ENCODE peak calls at places on chromosomes 11 and 22, in seven cellular contexts. T, P, A, G, D, O and C are unnamed samples.

GRCh38 chr22:29275819-29276565 is 7.9 kb downstream of the EWSR1 start:
- DNase-seq in T (no peak), P (no peak), A (no peak), G (no peak), D (no peak), O (no peak), C (no peak)

GRCh38 chr11:65209711-65210360 is 28.1 kb downstream of the CAPN1 start:
- DNase-seq in T (no peak), P (no peak), A (no peak), G (no peak), D (no peak), O (no peak), C (no peak)

GRCh38 chr11:103016031-103016430 is 60.5 kb upstream of the MMP13 start:
- DNase-seq in T (no peak), P (no peak), A (no peak), G (no peak), D (no peak), O (no peak), C (no peak)

GRCh38 chr11:65424200-65425104 is 1.9 kb downstream of the NEAT1 start:
- DNase-seq in T (peak; percentile 55), P (no peak), A (peak; percentile 57), G (peak; percentile 79), D (peak; percentile 54), O (no peak), C (peak; percentile 50)

GRCh38 chr11:83493918-83494317 is 207.8 kb upstream of the CCDC90B start:
- DNase-seq in T (no peak), P (no peak), A (no peak), G (no peak), D (no peak), O (no peak), C (no peak)

GRCh38 chr11:3021125-3021524 is 29.0 kb upstream of the NAP1L4 start:
- DNase-seq in T (no peak), P (peak; percentile 60), A (no peak), G (no peak), D (no peak), O (no peak), C (no peak)

GRCh38 chr11:17021550-17021949 is 7.3 kb upstream of the PLEKHA7 start:
- DNase-seq in T (no peak), P (no peak), A (no peak), G (no peak), D (no peak), O (no peak), C (no peak)

GRCh38 chr11:18706330-18707243 is 8.0 kb downstream of the TMEM86A start:
- DNase-seq in T (peak; percentile 68), P (no peak), A (peak; percentile 79), G (no peak), D (peak; percentile 86), O (no peak), C (peak; percentile 57)

GRCh38 chr22:37203354-37204044 is 8.8 kb downstream of the SSTR3 start:
- DNase-seq in T (no peak), P (no peak), A (no peak), G (peak; percentile 49), D (no peak), O (no peak), C (no peak)

GRCh38 chr11:75273989-75274391 is 33.4 kb downstream of the TPBGL start:
- DNase-seq in T (no peak), P (no peak), A (no peak), G (peak; percentile 50), D (no peak), O (no peak), C (no peak)

GRCh38 chr11:125168875-125169537 is 4.5 kb downstream of the PKNOX2 start:
- DNase-seq in T (no peak), P (no peak), A (no peak), G (no peak), D (no peak), O (no peak), C (no peak)

GRCh38 chr11:134585666-134586285 is 173.7 kb upstream of the B3GAT1 start:
- DNase-seq in T (no peak), P (no peak), A (no peak), G (peak; percentile 55), D (no peak), O (no peak), C (no peak)

DNA sequence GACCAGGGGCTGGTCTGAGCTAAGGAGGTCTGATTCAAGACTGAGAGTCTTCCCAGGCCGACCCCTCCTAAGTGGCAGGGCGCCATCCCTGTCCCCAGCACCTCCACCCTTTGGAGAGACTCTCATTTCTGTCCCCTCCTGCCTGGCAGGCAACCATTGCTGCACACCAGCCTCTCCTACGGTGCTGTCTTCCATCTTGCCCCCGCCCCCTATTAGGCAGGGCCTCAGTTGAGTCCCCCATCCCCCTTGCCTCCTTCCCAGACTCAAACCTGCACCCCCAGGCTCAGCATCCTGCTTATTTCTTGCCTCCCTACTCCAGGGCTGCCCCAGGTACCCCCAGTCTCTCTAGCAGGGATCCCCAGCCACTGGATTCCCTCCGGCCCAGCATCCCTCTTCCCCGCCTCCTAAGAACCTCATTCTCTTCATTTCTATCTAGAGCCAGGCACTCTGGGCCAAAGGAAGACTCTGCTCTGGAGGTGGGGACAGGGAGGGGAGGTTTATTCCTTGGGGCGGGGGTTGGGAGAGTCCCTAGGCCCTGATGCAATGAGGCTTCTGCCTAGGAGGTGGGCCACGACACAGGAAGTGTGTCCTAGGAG is 1.7 kb upstream of the RCOR2 start:
- DNase-seq in T (no peak), P (no peak), A (no peak), G (no peak), D (peak; percentile 27), O (no peak), C (no peak)
- H3K4me3 ChIP-seq in T (peak overlapping the region; percentile 35), P (no peak overlapping the region), A (peak overlapping the region; percentile 64), G (peak overlapping the region; percentile 23), D (peak overlapping the region; percentile 57), O (no peak overlapping the region), C (peak overlapping the region; percentile 67)

DNA sequence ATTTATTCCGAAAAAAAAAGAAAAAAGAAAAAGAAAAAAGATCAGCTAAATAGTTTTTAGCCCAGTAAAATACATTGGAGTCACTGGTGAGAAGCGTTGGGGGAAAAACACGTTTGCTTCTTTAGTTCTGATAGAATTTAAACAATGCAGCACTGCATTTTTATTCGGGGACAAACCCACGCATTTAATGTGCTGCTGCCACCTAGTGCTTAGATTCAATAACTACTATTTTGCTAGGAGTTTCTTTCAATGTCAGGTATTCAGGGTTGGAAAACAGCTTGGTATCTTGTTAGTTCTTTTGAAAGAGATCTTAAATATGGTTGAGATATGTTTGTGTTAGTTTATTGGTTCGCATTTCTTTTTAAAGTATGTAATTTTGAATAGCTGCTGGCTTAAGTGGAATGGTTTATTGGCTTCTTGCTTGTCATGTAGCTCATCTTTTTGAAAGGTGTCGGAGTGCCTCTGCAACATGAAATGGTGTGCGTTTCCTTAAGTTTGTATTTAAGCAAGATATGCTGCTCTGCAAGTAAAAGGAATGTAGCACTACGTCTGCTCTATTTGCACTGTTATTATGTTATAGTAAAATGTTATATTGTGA is 41.9 kb downstream of the SVIP start:
- DNase-seq in T (no peak), P (peak; percentile 8), A (no peak), G (no peak), D (no peak), O (no peak), C (no peak)
- TF ChIP-seq CTCF in T (peak; percentile 63), P (peak; percentile 86), A (peak; percentile 77), G (peak; percentile 71), D (peak; percentile 45), O (peak; percentile 81), C (peak; percentile 84)

GRCh38 chr22:22663861-22664800 is 19.7 kb downstream of the GGTLC2 start:
- DNase-seq in T (no peak), P (no peak), A (no peak), G (no peak), D (no peak), O (no peak), C (no peak)

GRCh38 chr22:22661275-22661674 is 16.9 kb downstream of the GGTLC2 start:
- DNase-seq in T (no peak), P (no peak), A (no peak), G (no peak), D (no peak), O (no peak), C (no peak)

GRCh38 chr22:22657712-22658111 is 13.3 kb downstream of the GGTLC2 start:
- DNase-seq in T (no peak), P (no peak), A (no peak), G (no peak), D (no peak), O (no peak), C (no peak)

GRCh38 chr22:22666307-22667091 is 22.1 kb downstream of the GGTLC2 start:
- DNase-seq in T (no peak), P (peak; percentile 8), A (no peak), G (no peak), D (no peak), O (no peak), C (no peak)

GRCh38 chr22:22662095-22662494 is 17.7 kb downstream of the GGTLC2 start:
- DNase-seq in T (no peak), P (no peak), A (no peak), G (no peak), D (no peak), O (no peak), C (no peak)
- H3K4me1 ChIP-seq in T (no peaks in the 10 kb centered on the region), P (no peaks in the 10 kb centered on the region), A (no peaks in the 10 kb centered on the region), G (no peaks in the 10 kb centered on the region), D (no peaks in the 10 kb centered on the region), O (no peaks in the 10 kb centered on the region), C (no peaks in the 10 kb centered on the region)

GRCh38 chr22:47059701-47060161 is 297.3 kb downstream of the TBC1D22A start:
- DNase-seq in T (no peak), P (no peak), A (no peak), G (peak; percentile 9), D (no peak), O (peak; percentile 8), C (no peak)

GRCh38 chr22:47056361-47056760 is 293.9 kb downstream of the TBC1D22A start:
- DNase-seq in T (no peak), P (no peak), A (no peak), G (peak; percentile 46), D (no peak), O (no peak), C (no peak)

GRCh38 chr22:47059076-47059475 is 296.6 kb downstream of the TBC1D22A start:
- DNase-seq in T (no peak), P (no peak), A (no peak), G (peak; percentile 51), D (no peak), O (no peak), C (no peak)

GRCh38 chr22:47056776-47057470 is 294.5 kb downstream of the TBC1D22A start:
- DNase-seq in T (no peak), P (no peak), A (no peak), G (peak; percentile 53), D (no peak), O (no peak), C (no peak)

GRCh38 chr22:47057916-47058585 is 295.6 kb downstream of the TBC1D22A start:
- DNase-seq in T (no peak), P (no peak), A (no peak), G (peak; percentile 53), D (no peak), O (no peak), C (no peak)
- H3K4me3 ChIP-seq in T (no peak overlapping the region), P (no peak overlapping the region), A (no peak overlapping the region), G (no peak overlapping the region), D (no peak overlapping the region), O (no peak overlapping the region), C (no peak overlapping the region)